ENCODE peak calls at places on chromosomes 6 and 20, in ten cellular contexts. One of them, this sample, is unnamed.

GRCh38 chr6:35088281-35089215 is 52.6 kb downstream of the TCP11 start:
- DNase-seq in WERI-Rb-1: peak
- DNase-seq in RWPE2: no peak
- DNase-seq in sigmoid colon: peak
- DNase-seq in foreskin fibroblast: no peak
- DNase-seq in dorsolateral prefrontal cortex: peak
- DNase-seq in mesendoderm: no peak
- DNase-seq in CD8-positive, alpha-beta T cell: no peak
- DNase-seq in fibroblast of pulmonary artery: no peak
- DNase-seq in mucosa of descending colon: peak
- DNase-seq in this sample: no peak

GRCh38 chr6:89200706-89201215 is 16.4 kb downstream of the GABRR1 start:
- DNase-seq in dorsolateral prefrontal cortex: no peak
- DNase-seq in RWPE2: no peak
- DNase-seq in sigmoid colon: no peak
- DNase-seq in foreskin fibroblast: no peak
- DNase-seq in fibroblast of pulmonary artery: no peak
- DNase-seq in mucosa of descending colon: no peak
- DNase-seq in CD8-positive, alpha-beta T cell: no peak
- DNase-seq in WERI-Rb-1: no peak
- DNase-seq in mesendoderm: no peak
- DNase-seq in this sample: no peak

GRCh38 chr6:118786696-118787453 is 107.1 kb upstream of the ASF1A start:
- DNase-seq in mesendoderm: peak
- DNase-seq in dorsolateral prefrontal cortex: no peak
- DNase-seq in fibroblast of pulmonary artery: no peak
- DNase-seq in foreskin fibroblast: no peak
- DNase-seq in WERI-Rb-1: no peak
- DNase-seq in mucosa of descending colon: no peak
- DNase-seq in RWPE2: no peak
- DNase-seq in CD8-positive, alpha-beta T cell: no peak
- DNase-seq in sigmoid colon: no peak
- DNase-seq in this sample: no peak

GRCh38 chr6:92297101-92297500 is 1122.3 kb downstream of the EPHA7 start:
- DNase-seq in mucosa of descending colon: no peak
- DNase-seq in RWPE2: no peak
- DNase-seq in sigmoid colon: no peak
- DNase-seq in mesendoderm: no peak
- DNase-seq in WERI-Rb-1: no peak
- DNase-seq in dorsolateral prefrontal cortex: no peak
- DNase-seq in foreskin fibroblast: peak
- DNase-seq in fibroblast of pulmonary artery: no peak
- DNase-seq in CD8-positive, alpha-beta T cell: no peak
- DNase-seq in this sample: no peak

GRCh38 chr20:46324960-46325703 is 16.8 kb upstream of the CDH22 start:
- DNase-seq in mucosa of descending colon: no peak
- DNase-seq in foreskin fibroblast: peak
- DNase-seq in CD8-positive, alpha-beta T cell: no peak
- DNase-seq in sigmoid colon: no peak
- DNase-seq in mesendoderm: peak
- DNase-seq in dorsolateral prefrontal cortex: no peak
- DNase-seq in RWPE2: no peak
- DNase-seq in fibroblast of pulmonary artery: peak
- DNase-seq in WERI-Rb-1: peak
- DNase-seq in this sample: no peak

GRCh38 chr6:99080191-99080590 is 132.4 kb upstream of the FBXL4 start:
- DNase-seq in CD8-positive, alpha-beta T cell: no peak
- DNase-seq in sigmoid colon: no peak
- DNase-seq in mesendoderm: no peak
- DNase-seq in mucosa of descending colon: no peak
- DNase-seq in foreskin fibroblast: no peak
- DNase-seq in dorsolateral prefrontal cortex: no peak
- DNase-seq in WERI-Rb-1: no peak
- DNase-seq in fibroblast of pulmonary artery: no peak
- DNase-seq in RWPE2: no peak
- DNase-seq in this sample: no peak

GRCh38 chr20:10565191-10565921 is 108.4 kb downstream of the JAG1 start:
- DNase-seq in mucosa of descending colon: peak
- DNase-seq in CD8-positive, alpha-beta T cell: no peak
- DNase-seq in dorsolateral prefrontal cortex: no peak
- DNase-seq in WERI-Rb-1: no peak
- DNase-seq in sigmoid colon: no peak
- DNase-seq in mesendoderm: peak
- DNase-seq in fibroblast of pulmonary artery: peak
- DNase-seq in RWPE2: no peak
- DNase-seq in foreskin fibroblast: peak
- DNase-seq in this sample: peak

GRCh38 chr20:53338716-53339115 is 254.9 kb downstream of the ZNF217 start:
- DNase-seq in fibroblast of pulmonary artery: no peak
- DNase-seq in RWPE2: no peak
- DNase-seq in mucosa of descending colon: no peak
- DNase-seq in mesendoderm: no peak
- DNase-seq in CD8-positive, alpha-beta T cell: no peak
- DNase-seq in dorsolateral prefrontal cortex: no peak
- DNase-seq in sigmoid colon: no peak
- DNase-seq in foreskin fibroblast: no peak
- DNase-seq in WERI-Rb-1: no peak
- DNase-seq in this sample: no peak

GRCh38 chr6:66854014-66854413 is 1147.0 kb upstream of the EYS start:
- DNase-seq in foreskin fibroblast: no peak
- DNase-seq in sigmoid colon: no peak
- DNase-seq in RWPE2: no peak
- DNase-seq in dorsolateral prefrontal cortex: no peak
- DNase-seq in CD8-positive, alpha-beta T cell: no peak
- DNase-seq in WERI-Rb-1: no peak
- DNase-seq in mesendoderm: no peak
- DNase-seq in fibroblast of pulmonary artery: no peak
- DNase-seq in mucosa of descending colon: no peak
- DNase-seq in this sample: no peak

GRCh38 chr6:1390071-1390804 is 862 bp downstream of the FOXF2 start:
- DNase-seq in CD8-positive, alpha-beta T cell: no peak
- DNase-seq in dorsolateral prefrontal cortex: no peak
- DNase-seq in mucosa of descending colon: no peak
- DNase-seq in sigmoid colon: no peak
- DNase-seq in foreskin fibroblast: peak
- DNase-seq in RWPE2: no peak
- DNase-seq in fibroblast of pulmonary artery: peak
- DNase-seq in mesendoderm: peak
- DNase-seq in WERI-Rb-1: peak
- DNase-seq in this sample: peak

GRCh38 chr6:37056439-37057127 is 51.1 kb downstream of the FGD2 start:
- DNase-seq in fibroblast of pulmonary artery: no peak
- DNase-seq in WERI-Rb-1: no peak
- DNase-seq in CD8-positive, alpha-beta T cell: no peak
- DNase-seq in foreskin fibroblast: peak
- DNase-seq in mesendoderm: peak
- DNase-seq in dorsolateral prefrontal cortex: no peak
- DNase-seq in mucosa of descending colon: no peak
- DNase-seq in sigmoid colon: no peak
- DNase-seq in RWPE2: peak
- DNase-seq in this sample: no peak

GRCh38 chr6:13331516-13332348 is 3.4 kb upstream of the TBC1D7 start:
- DNase-seq in CD8-positive, alpha-beta T cell: no peak
- DNase-seq in WERI-Rb-1: no peak
- DNase-seq in RWPE2: no peak
- DNase-seq in dorsolateral prefrontal cortex: no peak
- DNase-seq in fibroblast of pulmonary artery: peak
- DNase-seq in sigmoid colon: no peak
- DNase-seq in mesendoderm: peak
- DNase-seq in foreskin fibroblast: peak
- DNase-seq in mucosa of descending colon: no peak
- DNase-seq in this sample: no peak

GRCh38 chr6:114055319-114055718 is 84.4 kb upstream of the HDAC2 start:
- DNase-seq in WERI-Rb-1: no peak
- DNase-seq in foreskin fibroblast: no peak
- DNase-seq in sigmoid colon: no peak
- DNase-seq in mesendoderm: no peak
- DNase-seq in mucosa of descending colon: no peak
- DNase-seq in fibroblast of pulmonary artery: no peak
- DNase-seq in CD8-positive, alpha-beta T cell: no peak
- DNase-seq in RWPE2: no peak
- DNase-seq in dorsolateral prefrontal cortex: peak
- DNase-seq in this sample: no peak

GRCh38 chr20:54176610-54177009 is 2.8 kb upstream of the CYP24A1 start:
- DNase-seq in foreskin fibroblast: peak
- DNase-seq in RWPE2: no peak
- DNase-seq in mesendoderm: peak
- DNase-seq in CD8-positive, alpha-beta T cell: no peak
- DNase-seq in mucosa of descending colon: no peak
- DNase-seq in sigmoid colon: no peak
- DNase-seq in fibroblast of pulmonary artery: no peak
- DNase-seq in dorsolateral prefrontal cortex: no peak
- DNase-seq in WERI-Rb-1: no peak
- DNase-seq in this sample: no peak

GRCh38 chr6:69584913-69585729 is 211.7 kb downstream of the LMBRD1 start:
- DNase-seq in mucosa of descending colon: no peak
- DNase-seq in dorsolateral prefrontal cortex: no peak
- DNase-seq in mesendoderm: peak
- DNase-seq in RWPE2: no peak
- DNase-seq in foreskin fibroblast: peak
- DNase-seq in sigmoid colon: no peak
- DNase-seq in fibroblast of pulmonary artery: no peak
- DNase-seq in CD8-positive, alpha-beta T cell: no peak
- DNase-seq in WERI-Rb-1: peak
- DNase-seq in this sample: peak

GRCh38 chr6:84582997-84583396 is 181.4 kb downstream of the TBX18 start:
- DNase-seq in mucosa of descending colon: no peak
- DNase-seq in dorsolateral prefrontal cortex: no peak
- DNase-seq in CD8-positive, alpha-beta T cell: no peak
- DNase-seq in fibroblast of pulmonary artery: no peak
- DNase-seq in foreskin fibroblast: peak
- DNase-seq in mesendoderm: no peak
- DNase-seq in sigmoid colon: no peak
- DNase-seq in WERI-Rb-1: no peak
- DNase-seq in RWPE2: no peak
- DNase-seq in this sample: peak

GRCh38 chr6:689223-689622 is 3.7 kb downstream of the EXOC2 start:
- DNase-seq in WERI-Rb-1: no peak
- DNase-seq in CD8-positive, alpha-beta T cell: no peak
- DNase-seq in sigmoid colon: no peak
- DNase-seq in mucosa of descending colon: no peak
- DNase-seq in RWPE2: no peak
- DNase-seq in fibroblast of pulmonary artery: no peak
- DNase-seq in mesendoderm: no peak
- DNase-seq in foreskin fibroblast: no peak
- DNase-seq in dorsolateral prefrontal cortex: no peak
- DNase-seq in this sample: no peak

GRCh38 chr6:30775104-30775503 is 30.8 kb upstream of the IER3 start:
- DNase-seq in sigmoid colon: no peak
- DNase-seq in mucosa of descending colon: no peak
- DNase-seq in RWPE2: no peak
- DNase-seq in CD8-positive, alpha-beta T cell: no peak
- DNase-seq in mesendoderm: no peak
- DNase-seq in foreskin fibroblast: peak
- DNase-seq in WERI-Rb-1: no peak
- DNase-seq in fibroblast of pulmonary artery: no peak
- DNase-seq in dorsolateral prefrontal cortex: no peak
- DNase-seq in this sample: no peak

GRCh38 chr6:140538926-140539325 is 1164.5 kb upstream of the CITED2 start:
- DNase-seq in CD8-positive, alpha-beta T cell: no peak
- DNase-seq in mesendoderm: peak
- DNase-seq in sigmoid colon: no peak
- DNase-seq in RWPE2: no peak
- DNase-seq in dorsolateral prefrontal cortex: no peak
- DNase-seq in mucosa of descending colon: no peak
- DNase-seq in WERI-Rb-1: no peak
- DNase-seq in foreskin fibroblast: peak
- DNase-seq in fibroblast of pulmonary artery: no peak
- DNase-seq in this sample: no peak

GRCh38 chr6:49257549-49257948 is 205.5 kb downstream of the MMUT start:
- DNase-seq in fibroblast of pulmonary artery: no peak
- DNase-seq in dorsolateral prefrontal cortex: no peak
- DNase-seq in sigmoid colon: no peak
- DNase-seq in CD8-positive, alpha-beta T cell: no peak
- DNase-seq in WERI-Rb-1: no peak
- DNase-seq in mesendoderm: peak
- DNase-seq in foreskin fibroblast: no peak
- DNase-seq in mucosa of descending colon: no peak
- DNase-seq in RWPE2: no peak
- DNase-seq in this sample: no peak
- H3K4me3 ChIP-seq in fibroblast of pulmonary artery: no peak
- H3K4me3 ChIP-seq in dorsolateral prefrontal cortex: no peak
- H3K4me3 ChIP-seq in sigmoid colon: no peak
- H3K4me3 ChIP-seq in CD8-positive, alpha-beta T cell: no peak
- H3K4me3 ChIP-seq in WERI-Rb-1: no peak
- H3K4me3 ChIP-seq in mesendoderm: no peak
- H3K4me3 ChIP-seq in foreskin fibroblast: no peak
- H3K4me3 ChIP-seq in mucosa of descending colon: no peak
- H3K4me3 ChIP-seq in RWPE2: no peak
- H3K4me3 ChIP-seq in this sample: no peak

DNA sequence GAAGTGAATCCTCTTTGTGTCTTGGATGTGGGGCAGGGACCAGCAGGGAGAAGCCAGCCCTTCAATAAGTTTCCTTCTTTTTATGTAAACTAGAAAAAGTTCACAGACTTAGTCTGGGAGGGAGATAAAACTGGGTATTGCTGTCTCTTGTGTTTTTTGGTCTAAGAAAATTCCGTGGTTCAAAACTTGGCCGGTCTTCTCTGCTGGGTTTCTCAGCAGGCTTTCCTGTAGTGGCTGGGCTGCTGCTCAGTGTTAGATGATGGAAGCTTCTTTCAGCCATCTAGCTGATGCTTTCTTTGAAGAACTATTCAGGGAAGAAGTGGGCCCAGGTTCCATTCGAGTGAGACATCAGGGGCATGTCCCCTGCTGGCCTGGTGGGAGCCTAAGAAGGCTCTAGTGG is 70.7 kb upstream of the SCP2D1 start:
- DNase-seq in WERI-Rb-1: no peak
- DNase-seq in CD8-positive, alpha-beta T cell: no peak
- DNase-seq in foreskin fibroblast: no peak
- DNase-seq in fibroblast of pulmonary artery: no peak
- DNase-seq in sigmoid colon: no peak
- DNase-seq in mesendoderm: no peak
- DNase-seq in RWPE2: no peak
- DNase-seq in dorsolateral prefrontal cortex: no peak
- DNase-seq in mucosa of descending colon: no peak
- DNase-seq in this sample: no peak
- H3K4me3 ChIP-seq in WERI-Rb-1: no peak
- H3K4me3 ChIP-seq in CD8-positive, alpha-beta T cell: no peak
- H3K4me3 ChIP-seq in foreskin fibroblast: no peak
- H3K4me3 ChIP-seq in fibroblast of pulmonary artery: no peak
- H3K4me3 ChIP-seq in sigmoid colon: no peak
- H3K4me3 ChIP-seq in mesendoderm: no peak
- H3K4me3 ChIP-seq in RWPE2: no peak
- H3K4me3 ChIP-seq in dorsolateral prefrontal cortex: no peak
- H3K4me3 ChIP-seq in mucosa of descending colon: no peak
- H3K4me3 ChIP-seq in this sample: no peak

GRCh38 chr6:50846109-50846859 is 27.6 kb downstream of the TFAP2B start:
- DNase-seq in WERI-Rb-1: no peak
- DNase-seq in dorsolateral prefrontal cortex: no peak
- DNase-seq in RWPE2: no peak
- DNase-seq in mesendoderm: peak
- DNase-seq in sigmoid colon: no peak
- DNase-seq in foreskin fibroblast: no peak
- DNase-seq in CD8-positive, alpha-beta T cell: no peak
- DNase-seq in fibroblast of pulmonary artery: no peak
- DNase-seq in mucosa of descending colon: no peak
- DNase-seq in this sample: no peak
- H3K4me3 ChIP-seq in WERI-Rb-1: no peak
- H3K4me3 ChIP-seq in dorsolateral prefrontal cortex: no peak
- H3K4me3 ChIP-seq in RWPE2: no peak
- H3K4me3 ChIP-seq in mesendoderm: no peak
- H3K4me3 ChIP-seq in sigmoid colon: no peak
- H3K4me3 ChIP-seq in foreskin fibroblast: no peak
- H3K4me3 ChIP-seq in CD8-positive, alpha-beta T cell: no peak
- H3K4me3 ChIP-seq in fibroblast of pulmonary artery: no peak
- H3K4me3 ChIP-seq in mucosa of descending colon: no peak
- H3K4me3 ChIP-seq in this sample: no peak

GRCh38 chr20:58982406-58983114 is 1.5 kb downstream of the NELFCD start:
- DNase-seq in mesendoderm: no peak
- DNase-seq in CD8-positive, alpha-beta T cell: peak
- DNase-seq in fibroblast of pulmonary artery: no peak
- DNase-seq in sigmoid colon: peak
- DNase-seq in mucosa of descending colon: no peak
- DNase-seq in foreskin fibroblast: no peak
- DNase-seq in dorsolateral prefrontal cortex: no peak
- DNase-seq in WERI-Rb-1: no peak
- DNase-seq in RWPE2: peak
- DNase-seq in this sample: no peak
- H3K4me3 ChIP-seq in mesendoderm: no peak
- H3K4me3 ChIP-seq in CD8-positive, alpha-beta T cell: peak
- H3K4me3 ChIP-seq in fibroblast of pulmonary artery: peak
- H3K4me3 ChIP-seq in sigmoid colon: no peak
- H3K4me3 ChIP-seq in mucosa of descending colon: no peak
- H3K4me3 ChIP-seq in foreskin fibroblast: peak
- H3K4me3 ChIP-seq in dorsolateral prefrontal cortex: peak
- H3K4me3 ChIP-seq in WERI-Rb-1: peak
- H3K4me3 ChIP-seq in RWPE2: peak
- H3K4me3 ChIP-seq in this sample: peak

This sample was measured in skeletal muscle cell.